ENCODE peak calls at places on chromosome 2, in four cellular contexts. One of them, this sample, is unnamed.

GRCh38 chr2:239098288-239098970 is 250.5 kb downstream of the TWIST2 start:
- DNase-seq in cardiac fibroblast: no peak
- DNase-seq in H9: no peak
- DNase-seq in thoracic aorta: no peak
- DNase-seq in this sample: no peak

GRCh38 chr2:68103026-68103425 is 40.2 kb upstream of the C1D start:
- DNase-seq in cardiac fibroblast: peak
- DNase-seq in H9: no peak
- DNase-seq in thoracic aorta: no peak
- DNase-seq in this sample: no peak

GRCh38 chr2:68516051-68516771 is 48.8 kb downstream of the APLF start:
- DNase-seq in H9: no peak
- DNase-seq in thoracic aorta: no peak
- DNase-seq in cardiac fibroblast: no peak
- DNase-seq in this sample: no peak

GRCh38 chr2:46749042-46749461 is 166.6 kb downstream of the MCFD2 start:
- DNase-seq in thoracic aorta: no peak
- DNase-seq in cardiac fibroblast: peak
- DNase-seq in H9: no peak
- DNase-seq in this sample: no peak

GRCh38 chr2:234366891-234367290 is 130.0 kb downstream of the ARL4C start:
- DNase-seq in thoracic aorta: no peak
- DNase-seq in H9: no peak
- DNase-seq in cardiac fibroblast: peak
- DNase-seq in this sample: no peak

GRCh38 chr2:111676423-111676822 is 207.6 kb downstream of the ANAPC1 start:
- DNase-seq in thoracic aorta: no peak
- DNase-seq in cardiac fibroblast: peak
- DNase-seq in H9: no peak
- DNase-seq in this sample: no peak

GRCh38 chr2:39394427-39395002 is 42.6 kb downstream of the MAP4K3 start:
- DNase-seq in H9: no peak
- DNase-seq in thoracic aorta: no peak
- DNase-seq in cardiac fibroblast: peak
- DNase-seq in this sample: no peak

GRCh38 chr2:59458862-59459261 is 1094.6 kb downstream of the BCL11A start:
- DNase-seq in thoracic aorta: no peak
- DNase-seq in cardiac fibroblast: no peak
- DNase-seq in H9: peak
- DNase-seq in this sample: no peak

GRCh38 chr2:19933351-19933981 is 31.7 kb upstream of the TTC32 start:
- DNase-seq in cardiac fibroblast: peak
- DNase-seq in H9: no peak
- DNase-seq in thoracic aorta: no peak
- DNase-seq in this sample: no peak

GRCh38 chr2:80105020-80105419 is 199.5 kb downstream of the LRRTM1 start:
- DNase-seq in cardiac fibroblast: no peak
- DNase-seq in thoracic aorta: no peak
- DNase-seq in H9: no peak
- DNase-seq in this sample: no peak

GRCh38 chr2:220654322-220654721 is 917.8 kb downstream of the EPHA4 start:
- DNase-seq in thoracic aorta: no peak
- DNase-seq in H9: no peak
- DNase-seq in cardiac fibroblast: no peak
- DNase-seq in this sample: no peak

GRCh38 chr2:108904680-108905079 is 84.3 kb downstream of the EDAR start:
- DNase-seq in cardiac fibroblast: no peak
- DNase-seq in H9: no peak
- DNase-seq in thoracic aorta: no peak
- DNase-seq in this sample: no peak

GRCh38 chr2:158753561-158754302 is 41.4 kb upstream of the DAPL1 start:
- DNase-seq in thoracic aorta: no peak
- DNase-seq in cardiac fibroblast: peak
- DNase-seq in H9: peak
- DNase-seq in this sample: no peak

GRCh38 chr2:64535024-64535423 is 10.9 kb downstream of the AFTPH start:
- DNase-seq in cardiac fibroblast: no peak
- DNase-seq in H9: no peak
- DNase-seq in thoracic aorta: no peak
- DNase-seq in this sample: no peak

GRCh38 chr2:120601566-120601965 is 134.1 kb upstream of the GLI2 start:
- DNase-seq in H9: no peak
- DNase-seq in thoracic aorta: no peak
- DNase-seq in cardiac fibroblast: no peak
- DNase-seq in this sample: no peak

GRCh38 chr2:221726894-221727513 is 154.9 kb upstream of the EPHA4 start:
- DNase-seq in cardiac fibroblast: no peak
- DNase-seq in H9: no peak
- DNase-seq in thoracic aorta: no peak
- DNase-seq in this sample: no peak

GRCh38 chr2:102737435-102737834 is 24.4 kb upstream of the TMEM182 start:
- DNase-seq in thoracic aorta: no peak
- DNase-seq in H9: no peak
- DNase-seq in cardiac fibroblast: no peak
- DNase-seq in this sample: no peak

GRCh38 chr2:216842634-216843033 is 17.2 kb downstream of the TNP1 start:
- DNase-seq in H9: no peak
- DNase-seq in cardiac fibroblast: no peak
- DNase-seq in thoracic aorta: no peak
- DNase-seq in this sample: no peak

GRCh38 chr2:239716536-239717318 is 308.4 kb downstream of the NDUFA10 start:
- DNase-seq in cardiac fibroblast: peak
- DNase-seq in H9: peak
- DNase-seq in thoracic aorta: no peak
- DNase-seq in this sample: no peak

GRCh38 chr2:57943271-57943670 is 103.3 kb upstream of the VRK2 start:
- DNase-seq in thoracic aorta: no peak
- DNase-seq in cardiac fibroblast: peak
- DNase-seq in H9: no peak
- DNase-seq in this sample: no peak

GRCh38 chr2:232888839-232889529 is 18.9 kb downstream of the SNORC start:
- DNase-seq in cardiac fibroblast: no peak
- DNase-seq in H9: no peak
- DNase-seq in thoracic aorta: no peak
- DNase-seq in this sample: no peak

GRCh38 chr2:234974501-234975385 is 22.9 kb downstream of the SH3BP4 start:
- DNase-seq in cardiac fibroblast: peak
- DNase-seq in thoracic aorta: no peak
- DNase-seq in H9: no peak
- DNase-seq in this sample: no peak

GRCh38 chr2:173697929-173698328 is 267.2 kb downstream of the SP3 start:
- DNase-seq in cardiac fibroblast: no peak
- DNase-seq in H9: no peak
- DNase-seq in thoracic aorta: no peak
- DNase-seq in this sample: no peak

GRCh38 chr2:164891460-164891859 is 49.8 kb upstream of the COBLL1 start:
- DNase-seq in thoracic aorta: no peak
- DNase-seq in cardiac fibroblast: no peak
- DNase-seq in H9: no peak
- DNase-seq in this sample: no peak

GRCh38 chr2:164134368-164134767 is 398.6 kb upstream of the FIGN start:
- DNase-seq in cardiac fibroblast: no peak
- DNase-seq in thoracic aorta: no peak
- DNase-seq in H9: no peak
- DNase-seq in this sample: no peak

GRCh38 chr2:20496069-20496468 is 49.2 kb downstream of the RHOB start:
- DNase-seq in H9: no peak
- DNase-seq in thoracic aorta: no peak
- DNase-seq in cardiac fibroblast: peak
- DNase-seq in this sample: no peak

GRCh38 chr2:19979932-19980331 is 10.0 kb downstream of the WDR35 start:
- DNase-seq in thoracic aorta: no peak
- DNase-seq in H9: no peak
- DNase-seq in cardiac fibroblast: peak
- DNase-seq in this sample: no peak

GRCh38 chr2:211512746-211513145 is 956.3 kb downstream of the CPS1 start:
- DNase-seq in thoracic aorta: no peak
- DNase-seq in H9: no peak
- DNase-seq in cardiac fibroblast: no peak
- DNase-seq in this sample: no peak

GRCh38 chr2:176174850-176175728 is 13.4 kb upstream of the HOXD1 start:
- DNase-seq in H9: peak
- DNase-seq in thoracic aorta: no peak
- DNase-seq in cardiac fibroblast: no peak
- DNase-seq in this sample: no peak

GRCh38 chr2:157087373-157088005 is 170.0 kb upstream of the GALNT5 start:
- DNase-seq in thoracic aorta: no peak
- DNase-seq in cardiac fibroblast: peak
- DNase-seq in H9: no peak
- DNase-seq in this sample: no peak

GRCh38 chr2:167212054-167212648 is 323.9 kb downstream of the XIRP2 start:
- DNase-seq in thoracic aorta: no peak
- DNase-seq in H9: no peak
- DNase-seq in cardiac fibroblast: peak
- DNase-seq in this sample: no peak

GRCh38 chr2:94923196-94923595 is 52.0 kb downstream of the TEKT4 start:
- DNase-seq in thoracic aorta: no peak
- DNase-seq in cardiac fibroblast: no peak
- DNase-seq in H9: no peak
- DNase-seq in this sample: no peak

GRCh38 chr2:223050900-223051299 is 1.1 kb upstream of the KCNE4 start:
- DNase-seq in cardiac fibroblast: peak
- DNase-seq in H9: no peak
- DNase-seq in thoracic aorta: no peak
- DNase-seq in this sample: no peak

GRCh38 chr2:66665124-66665984 is 230.4 kb downstream of the MEIS1 start:
- DNase-seq in cardiac fibroblast: no peak
- DNase-seq in H9: no peak
- DNase-seq in thoracic aorta: no peak
- DNase-seq in this sample: no peak

GRCh38 chr2:158662406-158662805 is 132.7 kb upstream of the DAPL1 start:
- DNase-seq in cardiac fibroblast: no peak
- DNase-seq in thoracic aorta: no peak
- DNase-seq in H9: no peak
- DNase-seq in this sample: no peak

GRCh38 chr2:101983486-101983885 is 8.3 kb upstream of the IL1R2 start:
- DNase-seq in cardiac fibroblast: peak
- DNase-seq in H9: no peak
- DNase-seq in thoracic aorta: no peak
- DNase-seq in this sample: no peak

GRCh38 chr2:241571821-241572620 is 13.5 kb downstream of the BOK start:
- DNase-seq in thoracic aorta: no peak
- DNase-seq in cardiac fibroblast: no peak
- DNase-seq in H9: peak
- DNase-seq in this sample: no peak

GRCh38 chr2:201466050-201466660 is 14.6 kb downstream of the STRADB start:
- DNase-seq in cardiac fibroblast: peak
- DNase-seq in thoracic aorta: no peak
- DNase-seq in H9: no peak
- DNase-seq in this sample: no peak

GRCh38 chr2:176383836-176384442 is 114.7 kb downstream of the MTX2 start:
- DNase-seq in thoracic aorta: no peak
- DNase-seq in cardiac fibroblast: no peak
- DNase-seq in H9: no peak
- DNase-seq in this sample: no peak

GRCh38 chr2:150548527-150548926 is 61.1 kb upstream of the RND3 start:
- DNase-seq in H9: peak
- DNase-seq in thoracic aorta: no peak
- DNase-seq in cardiac fibroblast: no peak
- DNase-seq in this sample: no peak
- TF ChIP-seq CTCF in H9: peak
- TF ChIP-seq CTCF in thoracic aorta: no peak
- TF ChIP-seq CTCF in cardiac fibroblast: peak
- TF ChIP-seq CTCF in this sample: no peak

GRCh38 chr2:9291866-9292265 is 85.3 kb downstream of the ASAP2 start:
- DNase-seq in thoracic aorta: no peak
- DNase-seq in cardiac fibroblast: no peak
- DNase-seq in H9: no peak
- DNase-seq in this sample: no peak
- TF ChIP-seq CTCF in thoracic aorta: no peak
- TF ChIP-seq CTCF in cardiac fibroblast: no peak
- TF ChIP-seq CTCF in H9: no peak
- TF ChIP-seq CTCF in this sample: no peak

DNA sequence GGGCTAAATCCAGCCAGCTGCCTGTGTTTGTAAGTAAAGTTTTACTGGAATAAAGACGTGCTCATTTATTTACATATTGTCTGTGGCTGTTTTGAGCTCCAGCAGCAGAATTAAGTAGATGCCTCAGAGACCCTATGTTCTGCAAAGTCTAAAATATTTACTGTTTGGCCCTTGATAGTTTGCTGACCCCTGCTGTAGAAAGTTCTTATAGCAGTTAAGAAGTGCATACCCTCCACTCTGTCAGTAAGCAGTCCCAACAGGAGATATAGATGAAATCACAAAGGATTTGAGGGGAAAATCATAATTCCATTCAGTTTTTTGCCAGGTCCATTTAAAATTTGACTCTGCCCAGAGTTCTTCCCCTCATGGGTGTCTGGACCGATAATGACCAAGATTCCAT is 50.1 kb upstream of the ITM2C start:
- DNase-seq in H9: no peak
- DNase-seq in thoracic aorta: no peak
- DNase-seq in cardiac fibroblast: peak
- DNase-seq in this sample: no peak
- TF ChIP-seq CTCF in H9: peak
- TF ChIP-seq CTCF in thoracic aorta: peak
- TF ChIP-seq CTCF in cardiac fibroblast: peak
- TF ChIP-seq CTCF in this sample: peak

GRCh38 chr2:224058048-224058775 is 19.1 kb upstream of the SERPINE2 start:
- DNase-seq in thoracic aorta: no peak
- DNase-seq in cardiac fibroblast: no peak
- DNase-seq in H9: no peak
- DNase-seq in this sample: no peak
- TF ChIP-seq CTCF in thoracic aorta: no peak
- TF ChIP-seq CTCF in cardiac fibroblast: peak
- TF ChIP-seq CTCF in H9: peak
- TF ChIP-seq CTCF in this sample: no peak

This sample was measured in CD14-positive monocyte.